ENCODE peak calls at places on chromosomes 3 and 15, in four cellular contexts. U is fibroblast of lung, X is adrenal gland, L is foreskin fibroblast. B is an unnamed sample.

GRCh38 chr3:31041161-31041978 is 146.9 kb upstream of the GADL1 start:
- DNase-seq in L (peak), U (peak), X (no peak), B (peak)

GRCh38 chr3:130903412-130903908 is 9.6 kb downstream of the ATP2C1 start:
- DNase-seq in L (no peak), U (no peak), X (no peak), B (no peak)

GRCh38 chr3:157532529-157533297 is 29.5 kb upstream of the VEPH1 start:
- DNase-seq in X (no peak), L (peak), U (peak), B (peak)

GRCh38 chr3:128271536-128272332 is 118.5 kb downstream of the EEFSEC start:
- DNase-seq in U (no peak), X (no peak), L (no peak), B (no peak)

GRCh38 chr15:100201376-100202280 is 140.1 kb downstream of the ADAMTS17 start:
- DNase-seq in X (peak), L (no peak), U (peak), B (no peak)

GRCh38 chr3:31166249-31166885 is 271.9 kb upstream of the GADL1 start:
- DNase-seq in X (peak), U (peak), L (peak), B (peak)

GRCh38 chr15:100801256-100801900 is 78.3 kb upstream of the ALDH1A3 start:
- DNase-seq in X (no peak), U (no peak), L (no peak), B (no peak)

GRCh38 chr3:63762180-63762579 is 56.9 kb upstream of the C3orf49 start:
- DNase-seq in L (peak), U (peak), X (no peak), B (peak)

GRCh38 chr3:119338749-119339148 is 44.6 kb downstream of the ARHGAP31 start:
- DNase-seq in U (peak), L (peak), X (no peak), B (no peak)

GRCh38 chr3:103705641-103706040 is 1270.8 kb downstream of the ZPLD1 start:
- DNase-seq in X (no peak), L (no peak), U (no peak), B (no peak)

GRCh38 chr3:149476135-149476684 is 1.7 kb downstream of the TM4SF4 start:
- DNase-seq in U (no peak), L (no peak), X (no peak), B (no peak)

GRCh38 chr3:116067275-116067674 is 378.0 kb downstream of the LSAMP start:
- DNase-seq in U (no peak), L (no peak), X (no peak), B (no peak)

GRCh38 chr3:108719178-108719577 is 38.0 kb downstream of the RETNLB start:
- DNase-seq in U (no peak), X (no peak), L (no peak), B (no peak)

GRCh38 chr15:38144921-38145320 is 107.7 kb upstream of the SPRED1 start:
- DNase-seq in U (peak), L (peak), X (no peak), B (peak)

GRCh38 chr15:36278219-36278618 is 301.2 kb upstream of the CDIN1 start:
- DNase-seq in U (peak), L (peak), X (no peak), B (no peak)

GRCh38 chr3:69288161-69288895 is 97.6 kb downstream of the FRMD4B start:
- DNase-seq in L (no peak), X (no peak), U (peak), B (no peak)

GRCh38 chr15:89898628-89899302 is 5.0 kb upstream of the AP3S2 start:
- DNase-seq in L (peak), X (peak), U (peak), B (peak)

GRCh38 chr3:9703736-9704342 is at the start of gene CPNE9:
- DNase-seq in L (peak), U (no peak), X (no peak), B (peak)

GRCh38 chr15:94131875-94132274 is 99.5 kb upstream of the MCTP2 start:
- DNase-seq in L (no peak), X (no peak), U (no peak), B (no peak)

GRCh38 chr3:22157848-22158247 is 406.8 kb upstream of the ZNF385D start:
- DNase-seq in X (no peak), U (no peak), L (peak), B (no peak)